ENCODE peak calls at places on chromosomes 13 and 19, in six cellular contexts. One of them, this sample, is unnamed.

GRCh38 chr13:102799544-102800144 is 725 bp downstream of the BIVM start:
- DNase-seq in stimulated activated CD8-positive, alpha-beta memory T cell treated with anti-CD3 and anti-CD28 coated beads, Interleukin-7, amount 100 ng/mL, for 1 hour: no peak
- DNase-seq in left ventricle myocardium inferior: no peak
- DNase-seq in nucleus accumbens: peak
- DNase-seq in GM04503: no peak
- DNase-seq in occipital lobe: peak
- DNase-seq in this sample: peak

GRCh38 chr13:113353254-113353653 is 10.7 kb downstream of the GRTP1 start:
- DNase-seq in stimulated activated CD8-positive, alpha-beta memory T cell treated with anti-CD3 and anti-CD28 coated beads, Interleukin-7, amount 100 ng/mL, for 1 hour: no peak
- DNase-seq in left ventricle myocardium inferior: no peak
- DNase-seq in nucleus accumbens: no peak
- DNase-seq in GM04503: no peak
- DNase-seq in occipital lobe: no peak
- DNase-seq in this sample: no peak

GRCh38 chr19:1252221-1252817 is 3.9 kb downstream of the MIDN start:
- DNase-seq in stimulated activated CD8-positive, alpha-beta memory T cell treated with anti-CD3 and anti-CD28 coated beads, Interleukin-7, amount 100 ng/mL, for 1 hour: no peak
- DNase-seq in left ventricle myocardium inferior: peak
- DNase-seq in nucleus accumbens: peak
- DNase-seq in GM04503: peak
- DNase-seq in occipital lobe: peak
- DNase-seq in this sample: peak

GRCh38 chr13:85586422-85586831 is 212.8 kb downstream of the SLITRK6 start:
- DNase-seq in stimulated activated CD8-positive, alpha-beta memory T cell treated with anti-CD3 and anti-CD28 coated beads, Interleukin-7, amount 100 ng/mL, for 1 hour: no peak
- DNase-seq in left ventricle myocardium inferior: no peak
- DNase-seq in nucleus accumbens: no peak
- DNase-seq in GM04503: no peak
- DNase-seq in occipital lobe: no peak
- DNase-seq in this sample: no peak

GRCh38 chr13:110382229-110382628 is 75.1 kb downstream of the COL4A2 start:
- DNase-seq in stimulated activated CD8-positive, alpha-beta memory T cell treated with anti-CD3 and anti-CD28 coated beads, Interleukin-7, amount 100 ng/mL, for 1 hour: no peak
- DNase-seq in left ventricle myocardium inferior: no peak
- DNase-seq in nucleus accumbens: no peak
- DNase-seq in GM04503: no peak
- DNase-seq in occipital lobe: no peak
- DNase-seq in this sample: no peak

GRCh38 chr13:68897331-68897730 is 1210.3 kb upstream of the ATXN8OS start:
- DNase-seq in stimulated activated CD8-positive, alpha-beta memory T cell treated with anti-CD3 and anti-CD28 coated beads, Interleukin-7, amount 100 ng/mL, for 1 hour: no peak
- DNase-seq in left ventricle myocardium inferior: no peak
- DNase-seq in nucleus accumbens: no peak
- DNase-seq in GM04503: no peak
- DNase-seq in occipital lobe: no peak
- DNase-seq in this sample: no peak

GRCh38 chr19:35124098-35125060 is 8.8 kb downstream of the FXYD3 start:
- DNase-seq in stimulated activated CD8-positive, alpha-beta memory T cell treated with anti-CD3 and anti-CD28 coated beads, Interleukin-7, amount 100 ng/mL, for 1 hour: peak
- DNase-seq in left ventricle myocardium inferior: peak
- DNase-seq in nucleus accumbens: peak
- DNase-seq in GM04503: peak
- DNase-seq in occipital lobe: peak
- DNase-seq in this sample: peak

GRCh38 chr13:68982961-68983619 is 1124.5 kb upstream of the ATXN8OS start:
- DNase-seq in stimulated activated CD8-positive, alpha-beta memory T cell treated with anti-CD3 and anti-CD28 coated beads, Interleukin-7, amount 100 ng/mL, for 1 hour: no peak
- DNase-seq in left ventricle myocardium inferior: no peak
- DNase-seq in nucleus accumbens: no peak
- DNase-seq in GM04503: no peak
- DNase-seq in occipital lobe: no peak
- DNase-seq in this sample: no peak

GRCh38 chr13:99847318-99847750 is 124.2 kb downstream of the ZIC5 start:
- DNase-seq in stimulated activated CD8-positive, alpha-beta memory T cell treated with anti-CD3 and anti-CD28 coated beads, Interleukin-7, amount 100 ng/mL, for 1 hour: no peak
- DNase-seq in left ventricle myocardium inferior: no peak
- DNase-seq in nucleus accumbens: no peak
- DNase-seq in GM04503: no peak
- DNase-seq in occipital lobe: no peak
- DNase-seq in this sample: no peak

GRCh38 chr19:48094843-48095203 is 15.8 kb downstream of the PLA2G4C start:
- DNase-seq in stimulated activated CD8-positive, alpha-beta memory T cell treated with anti-CD3 and anti-CD28 coated beads, Interleukin-7, amount 100 ng/mL, for 1 hour: no peak
- DNase-seq in left ventricle myocardium inferior: no peak
- DNase-seq in nucleus accumbens: no peak
- DNase-seq in GM04503: no peak
- DNase-seq in occipital lobe: no peak
- DNase-seq in this sample: no peak

GRCh38 chr19:54128441-54128725 is 9.2 kb upstream of the CNOT3 start:
- DNase-seq in stimulated activated CD8-positive, alpha-beta memory T cell treated with anti-CD3 and anti-CD28 coated beads, Interleukin-7, amount 100 ng/mL, for 1 hour: no peak
- DNase-seq in left ventricle myocardium inferior: no peak
- DNase-seq in nucleus accumbens: no peak
- DNase-seq in GM04503: no peak
- DNase-seq in occipital lobe: no peak
- DNase-seq in this sample: no peak

GRCh38 chr19:41327499-41328156 is 17.7 kb downstream of the CCDC97 start:
- DNase-seq in stimulated activated CD8-positive, alpha-beta memory T cell treated with anti-CD3 and anti-CD28 coated beads, Interleukin-7, amount 100 ng/mL, for 1 hour: peak
- DNase-seq in left ventricle myocardium inferior: peak
- DNase-seq in nucleus accumbens: no peak
- DNase-seq in GM04503: no peak
- DNase-seq in occipital lobe: no peak
- DNase-seq in this sample: peak

GRCh38 chr19:45205810-45206209 is 27.2 kb downstream of the BLOC1S3 start:
- DNase-seq in stimulated activated CD8-positive, alpha-beta memory T cell treated with anti-CD3 and anti-CD28 coated beads, Interleukin-7, amount 100 ng/mL, for 1 hour: no peak
- DNase-seq in left ventricle myocardium inferior: no peak
- DNase-seq in nucleus accumbens: no peak
- DNase-seq in GM04503: no peak
- DNase-seq in occipital lobe: no peak
- DNase-seq in this sample: no peak

GRCh38 chr19:27740396-27740795 is 1472.6 kb downstream of the UQCRFS1 start:
- DNase-seq in stimulated activated CD8-positive, alpha-beta memory T cell treated with anti-CD3 and anti-CD28 coated beads, Interleukin-7, amount 100 ng/mL, for 1 hour: no peak
- DNase-seq in left ventricle myocardium inferior: no peak
- DNase-seq in nucleus accumbens: no peak
- DNase-seq in GM04503: no peak
- DNase-seq in occipital lobe: no peak
- DNase-seq in this sample: no peak

GRCh38 chr13:26021516-26021915 is 30.3 kb downstream of the SHISA2 start:
- DNase-seq in stimulated activated CD8-positive, alpha-beta memory T cell treated with anti-CD3 and anti-CD28 coated beads, Interleukin-7, amount 100 ng/mL, for 1 hour: no peak
- DNase-seq in left ventricle myocardium inferior: no peak
- DNase-seq in nucleus accumbens: no peak
- DNase-seq in GM04503: no peak
- DNase-seq in occipital lobe: no peak
- DNase-seq in this sample: no peak

GRCh38 chr19:3403489-3404323 is 37.3 kb downstream of the NFIC start:
- DNase-seq in stimulated activated CD8-positive, alpha-beta memory T cell treated with anti-CD3 and anti-CD28 coated beads, Interleukin-7, amount 100 ng/mL, for 1 hour: no peak
- DNase-seq in left ventricle myocardium inferior: peak
- DNase-seq in nucleus accumbens: peak
- DNase-seq in GM04503: peak
- DNase-seq in occipital lobe: peak
- DNase-seq in this sample: no peak

GRCh38 chr19:47896019-47896418 is 9.9 kb upstream of the SULT2A1 start:
- DNase-seq in stimulated activated CD8-positive, alpha-beta memory T cell treated with anti-CD3 and anti-CD28 coated beads, Interleukin-7, amount 100 ng/mL, for 1 hour: no peak
- DNase-seq in left ventricle myocardium inferior: no peak
- DNase-seq in nucleus accumbens: no peak
- DNase-seq in GM04503: no peak
- DNase-seq in occipital lobe: no peak
- DNase-seq in this sample: no peak

GRCh38 chr19:3818479-3818878 is 32.3 kb upstream of the MATK start:
- DNase-seq in stimulated activated CD8-positive, alpha-beta memory T cell treated with anti-CD3 and anti-CD28 coated beads, Interleukin-7, amount 100 ng/mL, for 1 hour: no peak
- DNase-seq in left ventricle myocardium inferior: no peak
- DNase-seq in nucleus accumbens: no peak
- DNase-seq in GM04503: peak
- DNase-seq in occipital lobe: no peak
- DNase-seq in this sample: no peak

GRCh38 chr13:90968510-90968909 is 379.0 kb upstream of the MIR17HG start:
- DNase-seq in stimulated activated CD8-positive, alpha-beta memory T cell treated with anti-CD3 and anti-CD28 coated beads, Interleukin-7, amount 100 ng/mL, for 1 hour: no peak
- DNase-seq in left ventricle myocardium inferior: no peak
- DNase-seq in nucleus accumbens: no peak
- DNase-seq in GM04503: no peak
- DNase-seq in occipital lobe: no peak
- DNase-seq in this sample: no peak

GRCh38 chr19:41479757-41480191 is 36.8 kb downstream of the ERICH4 start:
- DNase-seq in stimulated activated CD8-positive, alpha-beta memory T cell treated with anti-CD3 and anti-CD28 coated beads, Interleukin-7, amount 100 ng/mL, for 1 hour: no peak
- DNase-seq in left ventricle myocardium inferior: peak
- DNase-seq in nucleus accumbens: no peak
- DNase-seq in GM04503: no peak
- DNase-seq in occipital lobe: no peak
- DNase-seq in this sample: no peak

GRCh38 chr19:18423258-18424020 is 4.2 kb downstream of the SSBP4 start:
- DNase-seq in stimulated activated CD8-positive, alpha-beta memory T cell treated with anti-CD3 and anti-CD28 coated beads, Interleukin-7, amount 100 ng/mL, for 1 hour: no peak
- DNase-seq in left ventricle myocardium inferior: no peak
- DNase-seq in nucleus accumbens: no peak
- DNase-seq in GM04503: no peak
- DNase-seq in occipital lobe: no peak
- DNase-seq in this sample: no peak

GRCh38 chr13:93262729-93263128 is 36.1 kb downstream of the GPC6 start:
- DNase-seq in stimulated activated CD8-positive, alpha-beta memory T cell treated with anti-CD3 and anti-CD28 coated beads, Interleukin-7, amount 100 ng/mL, for 1 hour: no peak
- DNase-seq in left ventricle myocardium inferior: no peak
- DNase-seq in nucleus accumbens: no peak
- DNase-seq in GM04503: peak
- DNase-seq in occipital lobe: no peak
- DNase-seq in this sample: no peak

GRCh38 chr19:3507371-3508120 is 1.4 kb downstream of the FZR1 start:
- DNase-seq in stimulated activated CD8-positive, alpha-beta memory T cell treated with anti-CD3 and anti-CD28 coated beads, Interleukin-7, amount 100 ng/mL, for 1 hour: no peak
- DNase-seq in left ventricle myocardium inferior: no peak
- DNase-seq in nucleus accumbens: no peak
- DNase-seq in GM04503: no peak
- DNase-seq in occipital lobe: no peak
- DNase-seq in this sample: peak

GRCh38 chr13:71408416-71408815 is 458.6 kb downstream of the DACH1 start:
- DNase-seq in stimulated activated CD8-positive, alpha-beta memory T cell treated with anti-CD3 and anti-CD28 coated beads, Interleukin-7, amount 100 ng/mL, for 1 hour: no peak
- DNase-seq in left ventricle myocardium inferior: no peak
- DNase-seq in nucleus accumbens: no peak
- DNase-seq in GM04503: no peak
- DNase-seq in occipital lobe: no peak
- DNase-seq in this sample: no peak

GRCh38 chr13:78239681-78240080 is 321.1 kb upstream of the EDNRB start:
- DNase-seq in stimulated activated CD8-positive, alpha-beta memory T cell treated with anti-CD3 and anti-CD28 coated beads, Interleukin-7, amount 100 ng/mL, for 1 hour: no peak
- DNase-seq in left ventricle myocardium inferior: no peak
- DNase-seq in nucleus accumbens: no peak
- DNase-seq in GM04503: no peak
- DNase-seq in occipital lobe: no peak
- DNase-seq in this sample: no peak

GRCh38 chr13:103466761-103467160 is 400.5 kb upstream of the SLC10A2 start:
- DNase-seq in stimulated activated CD8-positive, alpha-beta memory T cell treated with anti-CD3 and anti-CD28 coated beads, Interleukin-7, amount 100 ng/mL, for 1 hour: no peak
- DNase-seq in left ventricle myocardium inferior: no peak
- DNase-seq in nucleus accumbens: no peak
- DNase-seq in GM04503: no peak
- DNase-seq in occipital lobe: no peak
- DNase-seq in this sample: no peak

GRCh38 chr19:29381353-29382203 is 144.2 kb upstream of the VSTM2B start:
- DNase-seq in stimulated activated CD8-positive, alpha-beta memory T cell treated with anti-CD3 and anti-CD28 coated beads, Interleukin-7, amount 100 ng/mL, for 1 hour: no peak
- DNase-seq in left ventricle myocardium inferior: no peak
- DNase-seq in nucleus accumbens: no peak
- DNase-seq in GM04503: no peak
- DNase-seq in occipital lobe: no peak
- DNase-seq in this sample: no peak

GRCh38 chr13:107185889-107186288 is 618.0 kb upstream of the ARGLU1 start:
- DNase-seq in stimulated activated CD8-positive, alpha-beta memory T cell treated with anti-CD3 and anti-CD28 coated beads, Interleukin-7, amount 100 ng/mL, for 1 hour: no peak
- DNase-seq in left ventricle myocardium inferior: no peak
- DNase-seq in nucleus accumbens: no peak
- DNase-seq in GM04503: no peak
- DNase-seq in occipital lobe: no peak
- DNase-seq in this sample: no peak

This sample was measured in activated effector memory CD4-positive, alpha-beta T cell treated with Interleukin-2 at 50 U/mL for 16 hours.